ENCODE peak calls at places on chromosomes 3 and 15, in seven cellular contexts. N is GM06990, R is fibroblast of mammary gland, I is lower leg skin, E is AG04450, P is A549, T is fibroblast of villous mesenchyme. H is an unnamed sample.

GRCh38 chr3:4514321-4514720 is 21.2 kb downstream of the ITPR1 start:
- DNase-seq in N (no peak), R (no peak), I (no peak), E (no peak), P (no peak), T (no peak), H (no peak)

GRCh38 chr15:85800460-85801123 is 5.9 kb upstream of the KLHL25 start:
- DNase-seq in N (no peak), R (peak), I (no peak), E (no peak), P (peak), T (peak), H (peak)

GRCh38 chr3:95627697-95628096 is 1186.7 kb upstream of the EPHA6 start:
- DNase-seq in N (no peak), R (no peak), I (no peak), E (no peak), P (no peak), T (no peak), H (no peak)

GRCh38 chr15:78909160-78909695 is 35.6 kb downstream of the CTSH start:
- DNase-seq in N (no peak), R (no peak), I (no peak), E (no peak), P (no peak), T (no peak), H (no peak)

GRCh38 chr3:12954891-12955650 is 113.7 kb upstream of the RPL32 start:
- DNase-seq in N (no peak), R (no peak), I (peak), E (no peak), P (no peak), T (peak), H (no peak)

GRCh38 chr3:70959506-70959905 is 624.0 kb downstream of the FOXP1 start:
- DNase-seq in N (no peak), R (no peak), I (no peak), E (no peak), P (no peak), T (no peak), H (no peak)

GRCh38 chr3:60972599-60972998 is 278.7 kb downstream of the FHIT start:
- DNase-seq in N (no peak), R (no peak), I (no peak), E (no peak), P (no peak), T (no peak), H (no peak)

GRCh38 chr15:68348064-68348463 is 70.5 kb downstream of the FEM1B start:
- DNase-seq in N (no peak), R (peak), I (no peak), E (no peak), P (no peak), T (peak), H (no peak)

GRCh38 chr3:133996251-133996661 is 33.5 kb downstream of the SLCO2A1 start:
- DNase-seq in N (no peak), R (no peak), I (peak), E (no peak), P (no peak), T (no peak), H (no peak)

GRCh38 chr3:197554196-197554561 is 1.6 kb downstream of the BDH1 start:
- DNase-seq in N (no peak), R (no peak), I (no peak), E (no peak), P (no peak), T (no peak), H (no peak)

GRCh38 chr15:36361351-36361870 is 218.0 kb upstream of the CDIN1 start:
- DNase-seq in N (no peak), R (peak), I (no peak), E (no peak), P (no peak), T (peak), H (peak)

GRCh38 chr3:13083898-13084297 is 10.7 kb upstream of the IQSEC1 start:
- DNase-seq in N (peak), R (no peak), I (no peak), E (no peak), P (no peak), T (no peak), H (no peak)

GRCh38 chr15:56760186-56760585 is 26.9 kb upstream of the ZNF280D start:
- DNase-seq in N (no peak), R (peak), I (no peak), E (no peak), P (no peak), T (peak), H (peak)

GRCh38 chr3:14413381-14414071 is 11.1 kb downstream of the SLC6A6 start:
- DNase-seq in N (no peak), R (peak), I (no peak), E (no peak), P (no peak), T (peak), H (no peak)

GRCh38 chr3:69407908-69408307 is 22.0 kb upstream of the FRMD4B start:
- DNase-seq in N (no peak), R (no peak), I (no peak), E (no peak), P (no peak), T (no peak), H (no peak)

GRCh38 chr3:156483426-156483825 is 71.5 kb downstream of the SSR3 start:
- DNase-seq in N (peak), R (peak), I (no peak), E (peak), P (no peak), T (peak), H (peak)

GRCh38 chr3:22228705-22229104 is 477.7 kb upstream of the ZNF385D start:
- DNase-seq in N (no peak), R (no peak), I (no peak), E (no peak), P (no peak), T (no peak), H (peak)

GRCh38 chr3:147483145-147483544 is 74.0 kb downstream of the ZIC1 start:
- DNase-seq in N (no peak), R (no peak), I (no peak), E (no peak), P (no peak), T (no peak), H (no peak)

GRCh38 chr15:40894689-40895308 is 549 bp downstream of the VPS18 start:
- DNase-seq in N (peak), R (peak), I (no peak), E (peak), P (peak), T (peak), H (peak)

GRCh38 chr3:115833074-115833473 is 209.8 kb downstream of the GAP43 start:
- DNase-seq in N (no peak), R (no peak), I (no peak), E (no peak), P (no peak), T (no peak), H (no peak)

GRCh38 chr15:100559330-100559729 is 30.6 kb upstream of the CERS3 start:
- DNase-seq in N (no peak), R (peak), I (peak), E (peak), P (no peak), T (peak), H (peak)

GRCh38 chr3:195558602-195559001 is 15.5 kb upstream of the PPP1R2 start:
- DNase-seq in N (no peak), R (peak), I (no peak), E (no peak), P (no peak), T (peak), H (peak)

GRCh38 chr15:63043391-63044076 is 987 bp downstream of the TPM1 start:
- DNase-seq in N (peak), R (no peak), I (no peak), E (no peak), P (no peak), T (peak), H (no peak)

GRCh38 chr3:158642474-158643210 is 1.7 kb upstream of the GFM1 start:
- DNase-seq in N (no peak), R (peak), I (no peak), E (no peak), P (no peak), T (no peak), H (no peak)

GRCh38 chr3:196179380-196180308 is 31.6 kb downstream of the ZDHHC19 start:
- DNase-seq in N (peak), R (peak), I (no peak), E (peak), P (no peak), T (no peak), H (peak)

GRCh38 chr3:45981321-45982038 is 14.1 kb downstream of the FYCO1 start:
- DNase-seq in N (no peak), R (peak), I (no peak), E (no peak), P (no peak), T (peak), H (peak)

GRCh38 chr3:65876028-65876420 is 162.7 kb downstream of the MAGI1 start:
- DNase-seq in N (no peak), R (no peak), I (no peak), E (no peak), P (no peak), T (no peak), H (no peak)

GRCh38 chr3:160981217-160981938 is 123.8 kb downstream of the B3GALNT1 start:
- DNase-seq in N (peak), R (peak), I (no peak), E (no peak), P (no peak), T (peak), H (peak)

GRCh38 chr3:87206070-87206469 is 21.0 kb upstream of the CHMP2B start:
- DNase-seq in N (no peak), R (peak), I (no peak), E (peak), P (peak), T (peak), H (peak)

GRCh38 chr3:61093364-61093763 is 157.9 kb downstream of the FHIT start:
- DNase-seq in N (no peak), R (no peak), I (no peak), E (no peak), P (no peak), T (no peak), H (no peak)

GRCh38 chr3:72942427-72942826 is 54.2 kb upstream of the PPP4R2 start:
- DNase-seq in N (no peak), R (no peak), I (no peak), E (no peak), P (no peak), T (no peak), H (no peak)

GRCh38 chr3:66037986-66038369 is 740 bp downstream of the MAGI1 start:
- DNase-seq in N (peak), R (no peak), I (no peak), E (no peak), P (no peak), T (no peak), H (no peak)

GRCh38 chr15:39125904-39126303 is 455.0 kb upstream of the THBS1 start:
- DNase-seq in N (no peak), R (peak), I (no peak), E (no peak), P (peak), T (peak), H (peak)

DNA sequence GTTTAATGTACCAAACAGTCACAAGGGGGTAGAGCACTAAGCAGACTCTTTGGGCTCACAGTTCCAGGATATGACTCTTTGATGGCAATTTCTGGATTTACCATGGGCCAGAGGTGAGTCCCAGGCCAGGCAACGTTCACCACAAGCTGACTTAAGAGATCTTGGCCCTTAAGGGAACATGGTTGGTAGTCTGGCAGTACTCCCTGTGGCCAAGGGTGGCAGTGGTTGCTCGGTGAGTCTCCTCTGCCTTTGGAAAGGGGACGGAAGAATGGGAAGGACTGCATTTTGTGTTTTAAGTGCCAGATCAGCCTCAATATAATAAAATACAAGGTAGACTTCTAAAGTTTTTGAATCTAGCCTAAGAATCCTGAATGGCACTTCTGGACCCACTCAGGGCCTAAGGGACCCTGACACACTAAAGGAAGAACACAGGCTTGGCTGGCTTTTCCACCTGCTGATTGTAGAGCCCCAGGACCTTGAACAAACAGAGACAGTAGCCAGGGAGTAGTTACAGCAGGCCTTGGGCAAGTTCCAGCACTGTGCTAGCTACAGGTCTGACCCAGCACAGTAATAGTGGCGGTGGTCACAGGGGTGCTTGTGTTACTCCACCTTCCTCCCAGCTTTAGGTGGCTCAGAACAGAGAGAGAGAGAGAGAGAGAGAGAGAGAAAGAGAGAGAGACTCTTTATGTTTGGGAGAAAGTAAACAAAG is 730.7 kb upstream of the ALCAM start:
- DNase-seq in N (no peak), R (peak), I (no peak), E (no peak), P (no peak), T (no peak), H (no peak)
- TF ChIP-seq CTCF in N (no peak), R (peak), I (no peak), E (no peak), P (no peak), T (peak), H (no peak)

GRCh38 chr3:152398495-152398894 is 129.8 kb downstream of the MBNL1 start:
- DNase-seq in N (no peak), R (no peak), I (no peak), E (no peak), P (no peak), T (no peak), H (no peak)
- H3K4me3 ChIP-seq in N (no peak), R (no peak), I (no peak), E (no peak), P (no peak), T (no peak), H (no peak)

GRCh38 chr3:128745742-128746141 is 19.8 kb downstream of the RAB7A start:
- DNase-seq in N (no peak), R (no peak), I (no peak), E (no peak), P (no peak), T (no peak), H (no peak)
- TF ChIP-seq CTCF in N (no peak), R (no peak), I (no peak), E (no peak), P (no peak), T (no peak), H (no peak)

GRCh38 chr3:184156522-184156955 is 1.4 kb downstream of the DVL3 start:
- DNase-seq in N (no peak), R (peak), I (no peak), E (no peak), P (no peak), T (peak), H (peak)

GRCh38 chr3:184155644-184156521 is 706 bp downstream of the DVL3 start:
- DNase-seq in N (peak), R (no peak), I (peak), E (no peak), P (no peak), T (peak), H (no peak)

GRCh38 chr3:184160456-184160855 is 5.3 kb downstream of the DVL3 start:
- DNase-seq in N (no peak), R (peak), I (no peak), E (no peak), P (no peak), T (peak), H (peak)

GRCh38 chr3:184157206-184157605 is 2.0 kb downstream of the DVL3 start:
- DNase-seq in N (no peak), R (no peak), I (no peak), E (no peak), P (no peak), T (no peak), H (no peak)

DNA sequence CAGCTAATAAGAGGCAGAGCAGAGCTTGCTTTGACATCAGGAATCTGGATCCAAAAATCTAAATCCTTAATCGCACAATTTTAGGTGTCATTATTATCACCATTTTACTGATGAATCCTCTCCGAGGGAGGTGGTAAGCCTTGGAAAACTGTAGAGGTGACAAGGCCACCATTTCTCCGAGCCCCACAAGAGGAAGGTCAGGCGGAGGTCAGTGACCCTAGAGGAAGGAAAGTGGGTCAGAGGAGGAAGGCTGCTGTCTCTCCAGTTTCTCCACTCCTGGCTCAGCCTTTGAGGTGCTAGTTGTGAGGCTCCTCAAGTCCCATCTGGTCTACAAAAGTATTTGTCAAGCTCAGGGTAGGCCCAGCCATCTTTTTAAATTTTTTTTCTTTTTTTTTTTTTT is 3.2 kb downstream of the DVL3 start:
- DNase-seq in N (no peak), R (no peak), I (no peak), E (no peak), P (no peak), T (no peak), H (no peak)
- H3K4me3 ChIP-seq in N (no peak), R (no peak), I (no peak), E (no peak), P (no peak), T (no peak), H (no peak)

GRCh38 chr15:26910715-26911114 is 43.9 kb downstream of the GABRA5 start:
- DNase-seq in N (no peak), R (no peak), I (no peak), E (no peak), P (no peak), T (no peak), H (no peak)
- TF ChIP-seq CTCF in N (no peak), R (no peak), I (no peak), E (no peak), P (no peak), T (no peak), H (no peak)

DNA sequence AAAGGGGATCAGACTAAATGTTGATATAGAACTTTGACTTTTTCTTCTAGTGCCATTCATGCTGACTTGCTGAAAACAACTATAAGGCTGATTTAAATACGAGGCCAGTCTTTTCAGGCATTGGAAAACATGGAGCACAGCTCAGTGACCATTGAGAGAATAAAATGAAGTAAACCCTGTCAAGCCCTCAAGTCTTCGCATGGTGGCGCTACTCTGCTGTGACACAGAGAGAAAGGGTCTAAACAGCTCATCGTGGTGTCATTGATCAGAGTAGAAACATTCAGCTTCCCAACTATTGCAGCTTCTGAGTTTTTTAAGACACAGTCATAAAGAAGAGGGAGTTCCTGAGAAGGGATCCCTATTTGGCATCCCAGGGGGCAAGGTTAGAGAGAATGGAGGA is 716.2 kb downstream of the DIPK2A start:
- DNase-seq in N (no peak), R (peak), I (no peak), E (no peak), P (no peak), T (peak), H (peak)
- H3K4me3 ChIP-seq in N (no peak), R (no peak), I (no peak), E (no peak), P (no peak), T (no peak), H (no peak)

H was measured in fibroblast of pulmonary artery.